ENCODE peak calls at places on chromosome 5, in four cellular contexts. Q, N, H and A are unnamed samples.

GRCh38 chr5:75681125-75681830 is 36.0 kb downstream of the POC5 start:
- DNase-seq in H (no peak), N (no peak), Q (no peak), A (no peak)

GRCh38 chr5:132479073-132479811 is 11.3 kb downstream of the IRF1 start:
- DNase-seq in H (no peak), Q (no peak), N (no peak), A (no peak)

GRCh38 chr5:122112733-122113558 is 16.4 kb upstream of the ZNF474 start:
- DNase-seq in H (no peak), Q (no peak), N (no peak), A (no peak)

GRCh38 chr5:168125445-168126199 is 165.8 kb upstream of the WWC1 start:
- DNase-seq in H (no peak), N (no peak), Q (no peak), A (no peak)

GRCh38 chr5:4212981-4213819 is 617.6 kb downstream of the IRX1 start:
- DNase-seq in N (no peak), Q (no peak), H (no peak), A (no peak)

GRCh38 chr5:179680780-179681411 is at the start of gene CBY3:
- DNase-seq in Q (no peak), H (no peak), N (no peak), A (no peak)

GRCh38 chr5:172944741-172945140 is 14.5 kb upstream of the RPL26L1 start:
- DNase-seq in N (no peak), H (no peak), Q (no peak), A (no peak)

GRCh38 chr5:149563461-149563860 is 12.2 kb upstream of the CSNK1A1 start:
- DNase-seq in Q (no peak), N (no peak), H (no peak), A (no peak)

GRCh38 chr5:127290019-127290945 is at the start of gene MEGF10:
- DNase-seq in H (no peak), N (no peak), Q (peak), A (no peak)

GRCh38 chr5:11815481-11815880 is 88.8 kb downstream of the CTNND2 start:
- DNase-seq in Q (no peak), N (no peak), H (no peak), A (no peak)

GRCh38 chr5:146357125-146357524 is 18.5 kb downstream of the POU4F3 start:
- DNase-seq in N (no peak), Q (no peak), H (no peak), A (no peak)

GRCh38 chr5:180799902-180800801 is 2.5 kb downstream of the MGAT1 start:
- DNase-seq in Q (no peak), H (peak), N (no peak), A (no peak)

GRCh38 chr5:91103353-91104061 is 279.6 kb downstream of the ARRDC3 start:
- DNase-seq in Q (no peak), H (no peak), N (no peak), A (no peak)

GRCh38 chr5:57772512-57772911 is 289.9 kb upstream of the ACTBL2 start:
- DNase-seq in H (no peak), Q (no peak), N (no peak), A (no peak)

GRCh38 chr5:2753452-2754409 is 2.3 kb upstream of the IRX2 start:
- DNase-seq in Q (no peak), N (no peak), H (no peak), A (no peak)

GRCh38 chr5:53381-54174 is 38.4 kb upstream of the PLEKHG4B start:
- DNase-seq in Q (peak), H (no peak), N (no peak), A (no peak)

GRCh38 chr5:124908603-124909451 is 162.4 kb upstream of the ZNF608 start:
- DNase-seq in Q (no peak), H (no peak), N (no peak), A (no peak)